ENCODE peak calls at places on chromosomes 7 and 10, in nine cellular contexts. K, O, Z, W, B, I, Y, F and D are unnamed samples.

GRCh38 chr7:77887567-77887966 is 89.0 kb downstream of the PHTF2 start:
- DNase-seq in Y (no peak), F (no peak), Z (no peak), W (no peak), O (no peak), K (no peak), B (no peak), I (no peak), D (no peak)

GRCh38 chr10:17805921-17806577 is 3.1 kb upstream of the MRC1 start:
- DNase-seq in B (no peak), O (peak), Y (no peak), F (no peak), W (no peak), Z (no peak), K (no peak), I (peak), D (no peak)

GRCh38 chr7:116210345-116211005 is at the start of gene TES:
- DNase-seq in W (peak), B (peak), F (peak), K (peak), I (peak), Y (no peak), O (peak), Z (peak), D (no peak)

GRCh38 chr7:32381024-32381601 is 109.1 kb downstream of the LSM5 start:
- DNase-seq in Z (no peak), I (no peak), B (no peak), Y (no peak), O (peak), K (no peak), F (no peak), W (no peak), D (peak)

GRCh38 chr10:36366843-36367242 is 724.7 kb upstream of the FZD8 start:
- DNase-seq in B (no peak), I (no peak), F (no peak), K (no peak), O (no peak), W (no peak), Z (no peak), Y (no peak), D (no peak)

GRCh38 chr10:79484476-79484875 is 27.9 kb upstream of the EIF5AL1 start:
- DNase-seq in W (no peak), B (no peak), Y (no peak), I (no peak), K (no peak), O (no peak), F (no peak), Z (no peak), D (no peak)

GRCh38 chr10:43574035-43574892 is at the start of gene ZNF239:
- DNase-seq in B (peak), O (peak), F (no peak), K (peak), I (peak), Z (peak), Y (peak), W (peak), D (peak)

GRCh38 chr7:30799206-30799975 is 28.2 kb downstream of the MINDY4 start:
- DNase-seq in Y (peak), Z (no peak), W (no peak), O (no peak), F (no peak), I (no peak), B (no peak), K (peak), D (peak)

GRCh38 chr10:91319336-91319735 is 90.8 kb upstream of the HECTD2 start:
- DNase-seq in O (no peak), K (no peak), B (no peak), Z (no peak), Y (no peak), F (no peak), I (no peak), W (no peak), D (no peak)

GRCh38 chr7:130990178-130990832 is 256.3 kb upstream of the KLF14 start:
- DNase-seq in Z (peak), K (no peak), B (peak), Y (no peak), I (no peak), O (no peak), W (no peak), F (no peak), D (no peak)

GRCh38 chr7:79622781-79623180 is 169.3 kb upstream of the MAGI2 start:
- DNase-seq in K (no peak), O (no peak), F (no peak), I (peak), B (no peak), W (no peak), Y (no peak), Z (no peak), D (no peak)

GRCh38 chr10:117860823-117861222 is 185.9 kb downstream of the RAB11FIP2 start:
- DNase-seq in Z (no peak), W (peak), I (peak), F (peak), Y (no peak), K (no peak), O (peak), B (no peak), D (no peak)

GRCh38 chr10:96524745-96525144 is 11.0 kb upstream of the TLL2 start:
- DNase-seq in I (no peak), O (no peak), B (no peak), Y (no peak), K (no peak), Z (no peak), W (no peak), F (no peak), D (no peak)

GRCh38 chr10:1549591-1550290 is 187.6 kb downstream of the ADARB2 start:
- DNase-seq in Y (peak), B (no peak), K (peak), F (no peak), Z (no peak), I (no peak), O (no peak), W (no peak), D (no peak)

GRCh38 chr7:64999165-65000004 is 7.1 kb downstream of the ERV3-1 start:
- DNase-seq in F (peak), W (no peak), Z (no peak), K (no peak), I (no peak), O (no peak), Y (no peak), B (no peak), D (no peak)

GRCh38 chr7:80622531-80622930 is 15.9 kb upstream of the CD36 start:
- DNase-seq in Z (no peak), O (no peak), W (no peak), I (no peak), B (no peak), Y (no peak), K (no peak), F (no peak), D (no peak)

GRCh38 chr10:104032144-104032775 is 53.4 kb downstream of the COL17A1 start:
- DNase-seq in W (no peak), B (no peak), O (peak), K (no peak), F (no peak), I (no peak), Z (no peak), Y (no peak), D (no peak)

GRCh38 chr7:90610105-90610504 is 14.0 kb downstream of the CDK14 start:
- DNase-seq in W (no peak), K (no peak), Z (no peak), O (no peak), Y (no peak), I (no peak), F (no peak), B (no peak), D (no peak)

GRCh38 chr7:115198143-115198542 is 276.2 kb downstream of the MDFIC start:
- DNase-seq in K (no peak), B (no peak), I (no peak), Y (no peak), W (no peak), Z (no peak), F (no peak), O (no peak), D (no peak)

GRCh38 chr10:18219096-18219495 is 78.9 kb downstream of the CACNB2 start:
- DNase-seq in K (no peak), Z (no peak), B (no peak), O (no peak), F (no peak), Y (no peak), I (no peak), W (no peak), D (no peak)

GRCh38 chr10:29839826-29840515 is 205.2 kb upstream of the SVIL start:
- DNase-seq in Z (no peak), W (no peak), K (peak), O (peak), F (no peak), B (peak), I (no peak), Y (peak), D (no peak)

GRCh38 chr10:29836396-29836795 is 201.6 kb upstream of the SVIL start:
- DNase-seq in K (no peak), O (no peak), B (no peak), W (no peak), Y (no peak), F (no peak), I (no peak), Z (no peak), D (no peak)

GRCh38 chr10:29834990-29835569 is 200.3 kb upstream of the SVIL start:
- DNase-seq in O (no peak), F (no peak), Y (no peak), Z (no peak), B (no peak), K (no peak), I (no peak), W (no peak), D (no peak)

GRCh38 chr10:29838529-29838928 is 203.8 kb upstream of the SVIL start:
- DNase-seq in Z (peak), O (no peak), B (no peak), Y (no peak), K (peak), I (no peak), W (no peak), F (no peak), D (no peak)

DNA sequence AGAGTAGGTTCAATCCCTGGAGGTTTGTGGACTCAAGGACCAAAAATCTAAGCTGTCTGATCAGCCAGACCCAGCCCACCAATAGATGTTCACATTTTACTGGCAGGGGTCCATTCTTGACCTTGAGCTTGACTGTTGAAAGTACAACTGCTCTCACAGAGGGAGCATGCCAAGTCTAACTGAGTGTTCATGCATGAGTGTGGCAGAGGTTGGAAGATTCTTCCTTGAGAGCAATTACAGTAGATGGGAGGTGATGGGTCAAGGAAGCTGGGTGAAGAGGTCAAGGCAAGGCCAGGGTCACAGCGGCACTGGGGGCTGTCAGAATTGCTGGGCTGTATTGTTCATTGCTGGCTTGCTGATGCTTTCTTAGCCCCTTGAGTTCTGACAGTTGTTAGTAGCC is 202.8 kb upstream of the SVIL start:
- DNase-seq in B (no peak), K (no peak), Y (no peak), Z (no peak), F (no peak), I (no peak), W (no peak), O (no peak), D (no peak)
- TF ChIP-seq CTCF in B (no peak), K (no peak), Y (no peak), Z (no peak), F (no peak), I (no peak), W (no peak), O (no peak), D (no peak)

DNA sequence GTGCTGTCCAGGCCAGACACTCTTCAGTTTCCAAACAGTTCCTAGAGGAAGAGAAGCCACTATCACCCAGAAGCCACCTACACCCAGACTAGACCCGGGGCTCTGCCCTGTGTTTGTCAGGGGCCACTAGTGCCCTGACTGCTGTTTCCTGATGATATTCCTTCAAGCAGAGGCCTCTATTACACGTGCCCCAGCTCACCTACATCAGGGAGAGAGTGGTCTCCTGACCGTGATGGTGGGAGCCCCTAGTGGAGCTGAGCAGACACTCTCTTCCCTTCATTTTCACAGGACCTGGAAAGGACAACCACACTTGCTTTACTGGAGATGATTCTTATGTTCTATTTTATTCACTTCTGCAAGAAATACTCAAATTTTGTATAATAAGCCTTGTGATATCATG is 9.2 kb downstream of the ZNF394 start:
- DNase-seq in Z (no peak), B (no peak), O (no peak), K (no peak), W (no peak), I (no peak), F (no peak), Y (no peak), D (no peak)
- TF ChIP-seq POLR2AphosphoS5 in Z (no peak), B (no peak), O (no peak), K (no peak), W (no peak), I (no peak), F (no peak), Y (no peak), D (no peak)

DNA sequence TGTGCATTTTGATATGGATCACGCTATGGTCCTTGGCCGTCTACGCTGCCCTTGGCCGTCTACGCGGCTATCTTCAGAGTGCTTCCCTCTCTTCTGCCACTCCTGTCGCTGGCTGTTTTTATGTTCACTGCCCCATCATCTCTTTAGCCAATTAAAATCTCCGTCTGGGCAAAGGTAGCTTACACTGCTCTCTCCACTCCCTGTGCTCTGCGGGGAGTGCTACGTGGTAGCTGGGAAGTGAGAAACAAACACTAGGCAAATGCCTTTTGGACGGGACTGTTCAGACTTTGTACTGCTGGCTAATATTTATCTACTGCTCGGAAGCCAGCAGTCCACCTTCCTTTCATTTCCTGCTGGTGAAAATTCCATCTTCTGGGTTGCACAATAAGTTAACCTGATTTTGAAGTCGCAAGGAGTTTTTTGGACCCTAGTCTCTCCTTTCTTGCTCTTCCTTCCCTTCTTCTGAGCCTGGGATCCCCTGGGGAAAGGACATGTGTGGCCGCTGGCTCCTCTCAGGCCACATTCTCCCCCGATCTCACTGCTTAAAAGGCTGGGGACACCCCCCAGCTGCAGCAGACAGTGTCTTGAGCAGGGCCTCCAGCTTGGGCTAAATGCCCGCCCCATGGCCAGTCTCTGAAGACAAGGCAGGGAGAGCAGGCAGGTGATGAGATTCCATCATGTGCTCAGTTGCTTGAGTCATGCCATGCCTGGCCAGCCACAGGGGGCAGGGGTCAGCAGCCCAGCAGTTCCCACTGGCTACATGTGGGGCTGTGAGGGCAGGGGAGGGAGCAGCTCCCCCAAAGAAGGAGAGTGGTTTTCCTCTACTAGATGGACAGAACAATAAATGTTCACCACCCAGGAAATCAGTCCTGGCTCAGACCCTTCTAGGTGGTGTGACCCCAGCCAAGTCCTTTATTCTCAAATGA is 25.5 kb upstream of the RBM33 start:
- DNase-seq in I (no peak), K (no peak), B (no peak), Z (peak), Y (no peak), F (peak), O (peak), W (no peak), D (no peak)
- TF ChIP-seq CTCF in I (no peak), K (no peak), B (no peak), Z (no peak), Y (no peak), F (peak), O (no peak), W (no peak), D (no peak)

GRCh38 chr10:102148275-102148674 is 3.9 kb upstream of the NOLC1 start:
- DNase-seq in I (no peak), B (no peak), F (no peak), O (no peak), K (no peak), W (no peak), Y (no peak), Z (no peak), D (no peak)
- TF ChIP-seq POLR2AphosphoS5 in I (no peak), B (no peak), F (no peak), O (no peak), K (no peak), W (no peak), Y (no peak), Z (no peak), D (no peak)

DNA sequence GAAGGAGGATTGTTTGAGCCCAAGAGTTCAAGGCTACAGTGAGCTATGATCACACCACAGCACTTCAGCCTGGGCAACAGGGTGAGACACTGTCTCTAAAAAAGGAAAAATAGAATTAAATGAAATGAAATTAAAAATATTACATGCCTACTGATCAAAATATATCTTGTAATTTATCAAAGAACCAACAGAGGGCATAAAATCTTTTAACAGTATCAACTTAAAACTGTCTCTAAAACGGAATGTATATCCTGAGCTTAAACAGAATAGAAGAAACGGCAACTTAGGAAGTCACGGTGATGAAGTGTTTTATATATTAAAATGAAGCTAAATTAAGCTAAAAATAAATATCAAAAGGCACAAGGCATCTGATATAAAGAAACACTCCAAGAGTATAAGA is 78.8 kb downstream of the MTPAP start:
- DNase-seq in O (no peak), F (no peak), B (no peak), I (no peak), Y (no peak), Z (no peak), K (no peak), W (no peak), D (no peak)
- TF ChIP-seq CTCF in O (no peak), F (no peak), B (no peak), I (no peak), Y (no peak), Z (no peak), K (no peak), W (peak), D (no peak)

GRCh38 chr10:100370976-100371706 is 24.1 kb downstream of the SCD start:
- DNase-seq in W (no peak), Z (peak), I (peak), B (peak), Y (peak), F (peak), K (peak), O (peak), D (peak)
- TF ChIP-seq POLR2AphosphoS5 in W (no peak), Z (peak), I (peak), B (peak), Y (peak), F (peak), K (peak), O (peak), D (peak)

GRCh38 chr10:75234683-75235374 is 928 bp downstream of the COMTD1 start:
- DNase-seq in W (peak), F (no peak), Y (no peak), Z (peak), O (peak), K (peak), I (no peak), B (no peak), D (no peak)
- TF ChIP-seq CTCF in W (no peak), F (peak), Y (no peak), Z (no peak), O (peak), K (no peak), I (no peak), B (no peak), D (no peak)